ENCODE peak calls at places on chromosome 3, in ten cellular contexts. G, K, R, X, N, V, F, Y, P and Q are unnamed samples.
A peak's percentile ranks its signal among the peaks of the same experiment; 100 is the strongest.

GRCh38 chr3:152853196-152853595 is 18.3 kb downstream of the P2RY1 start:
- DNase-seq in K (no peak), P (no peak), X (no peak), N (no peak), V (no peak), F (no peak), Y (no peak), G (no peak), R (no peak), Q (no peak)

GRCh38 chr3:10949197-10949596 is 43.4 kb upstream of the SLC6A1 start:
- DNase-seq in K (no peak), Y (no peak), N (no peak), P (no peak), X (no peak), V (no peak), F (no peak), G (no peak), R (peak; percentile 67), Q (no peak)

GRCh38 chr3:63521657-63522056 is 130.8 kb upstream of the SNTN start:
- DNase-seq in N (no peak), F (no peak), V (no peak), G (no peak), R (no peak), Y (no peak), K (no peak), X (no peak), P (no peak), Q (no peak)

GRCh38 chr3:46338840-46339239 is 15.1 kb upstream of the CCR2 start:
- DNase-seq in X (no peak), K (no peak), N (no peak), R (no peak), Y (no peak), P (no peak), F (no peak), V (no peak), G (no peak), Q (no peak)

GRCh38 chr3:146339262-146339808 is 88.4 kb upstream of the PLSCR4 start:
- DNase-seq in Y (no peak), K (no peak), F (no peak), V (no peak), G (no peak), R (no peak), P (no peak), N (no peak), X (no peak), Q (no peak)

GRCh38 chr3:42473083-42473932 is 29.1 kb upstream of the VIPR1 start:
- DNase-seq in N (no peak), F (no peak), K (no peak), P (no peak), R (no peak), G (no peak), V (no peak), X (no peak), Y (peak; percentile 77), Q (no peak)

GRCh38 chr3:113079532-113079931 is 88.7 kb downstream of the GTPBP8 start:
- DNase-seq in P (no peak), G (no peak), X (no peak), V (no peak), K (no peak), Y (no peak), R (peak; percentile 43), N (no peak), F (no peak), Q (no peak)

GRCh38 chr3:195883801-195884200 is 24.6 kb downstream of the TNK2 start:
- DNase-seq in Y (no peak), K (no peak), P (no peak), V (no peak), G (no peak), X (no peak), F (no peak), N (no peak), R (no peak), Q (no peak)

GRCh38 chr3:53040361-53040820 is 5.5 kb downstream of the SFMBT1 start:
- DNase-seq in N (no peak), G (no peak), V (no peak), F (no peak), X (no peak), Y (peak; percentile 65), P (no peak), K (no peak), R (no peak), Q (no peak)

GRCh38 chr3:11671648-11672100 is 28.0 kb upstream of the VGLL4 start:
- DNase-seq in F (no peak), G (peak; percentile 19), P (no peak), K (no peak), N (no peak), Y (peak; percentile 43), R (no peak), X (no peak), V (no peak), Q (no peak)

GRCh38 chr3:40237892-40238571 is 71.5 kb upstream of the EIF1B start:
- DNase-seq in V (no peak), R (no peak), G (peak; percentile 19), Y (peak; percentile 14), X (peak; percentile 8), P (no peak), K (no peak), F (no peak), N (peak; percentile 20), Q (no peak)

GRCh38 chr3:145175626-145176025 is 985.4 kb downstream of the PLOD2 start:
- DNase-seq in P (no peak), V (no peak), R (no peak), N (no peak), G (no peak), K (no peak), X (no peak), F (no peak), Y (no peak), Q (no peak)

GRCh38 chr3:69385723-69386483 is at the start of gene FRMD4B:
- DNase-seq in G (peak; percentile 79), K (peak; percentile 82), N (peak; percentile 56), R (peak; percentile 92), F (no peak), V (peak; percentile 63), Y (peak; percentile 65), X (peak; percentile 14), P (peak; percentile 58), Q (no peak)

GRCh38 chr3:19702416-19703078 is 231.5 kb downstream of the EFHB start:
- DNase-seq in X (no peak), V (no peak), K (peak; percentile 39), F (no peak), P (no peak), Y (peak; percentile 35), R (no peak), G (peak; percentile 11), N (peak; percentile 47), Q (no peak)

GRCh38 chr3:126621627-126622345 is 33.1 kb downstream of the TXNRD3 start:
- DNase-seq in X (no peak), V (no peak), K (no peak), R (no peak), P (no peak), F (no peak), G (no peak), N (no peak), Y (peak; percentile 84), Q (peak; percentile 17)

GRCh38 chr3:67605377-67605776 is 49.0 kb downstream of the SUCLG2 start:
- DNase-seq in K (no peak), R (no peak), P (no peak), V (no peak), X (peak; percentile 3), Y (peak; percentile 77), G (no peak), N (no peak), F (no peak), Q (peak; percentile 1)

GRCh38 chr3:110932515-110933095 is 139.0 kb upstream of the NECTIN3 start:
- DNase-seq in F (no peak), N (no peak), X (no peak), G (no peak), K (no peak), R (no peak), V (no peak), Y (peak; percentile 47), P (no peak), Q (no peak)

GRCh38 chr3:120304569-120305090 is 19.6 kb upstream of the GPR156 start:
- DNase-seq in R (no peak), G (no peak), K (no peak), X (no peak), V (no peak), F (no peak), N (no peak), Y (no peak), P (no peak), Q (no peak)

GRCh38 chr3:172982731-172983364 is 158.2 kb downstream of the SPATA16 start:
- DNase-seq in Y (peak; percentile 7), F (no peak), X (no peak), R (peak; percentile 22), G (no peak), P (no peak), N (no peak), K (no peak), V (no peak), Q (no peak)

GRCh38 chr3:171967137-171967783 is 72.1 kb upstream of the FNDC3B start:
- DNase-seq in K (no peak), V (no peak), X (peak; percentile 74), Y (peak; percentile 91), G (peak; percentile 21), R (no peak), P (no peak), N (no peak), F (no peak), Q (peak; percentile 39)

GRCh38 chr3:10373686-10374261 is 52.9 kb upstream of the SEC13 start:
- DNase-seq in F (no peak), R (no peak), P (no peak), N (no peak), G (no peak), V (no peak), Y (peak; percentile 82), X (no peak), K (no peak), Q (no peak)

GRCh38 chr3:112499328-112499727 is at the start of gene BTLA:
- DNase-seq in N (no peak), P (no peak), G (no peak), X (no peak), F (no peak), Y (no peak), K (no peak), V (no peak), R (no peak), Q (no peak)

GRCh38 chr3:194397757-194398312 is 1.2 kb downstream of the GP5 start:
- DNase-seq in G (no peak), R (no peak), Y (no peak), P (no peak), K (peak; percentile 40), X (no peak), V (peak; percentile 48), N (peak; percentile 38), F (no peak), Q (no peak)

GRCh38 chr3:7682822-7683229 is 818.8 kb upstream of the LMCD1 start:
- DNase-seq in F (no peak), P (no peak), G (peak; percentile 46), K (peak; percentile 21), V (no peak), X (no peak), N (no peak), R (no peak), Y (no peak), Q (peak; percentile 9)

GRCh38 chr3:115858995-115859807 is 235.9 kb downstream of the GAP43 start:
- DNase-seq in V (no peak), R (no peak), Y (no peak), P (no peak), G (no peak), N (peak; percentile 18), K (no peak), X (no peak), F (no peak), Q (no peak)

GRCh38 chr3:195165790-195166189 is 105.2 kb downstream of the XXYLT1 start:
- DNase-seq in V (no peak), P (no peak), R (no peak), K (no peak), F (no peak), N (no peak), G (no peak), Y (no peak), X (no peak), Q (no peak)

GRCh38 chr3:12588039-12588673 is 31.3 kb downstream of the MKRN2 start:
- DNase-seq in N (no peak), K (no peak), F (no peak), X (no peak), V (no peak), R (no peak), G (no peak), Y (peak; percentile 61), P (no peak), Q (peak; percentile 42)

GRCh38 chr3:51968883-51969674 is 1.8 kb upstream of the PCBP4 start:
- DNase-seq in X (no peak), V (no peak), Y (no peak), K (no peak), P (no peak), G (no peak), R (no peak), N (peak; percentile 55), F (no peak), Q (no peak)